ENCODE peak calls at places on chromosomes 13 and 19, in six cellular contexts. F is right lobe of liver, R is H1, H is heart left ventricle, M is esophagus squamous epithelium, J is HFF-Myc. K is an unnamed sample.
A peak's percentile ranks its signal among the peaks of the same experiment; 100 is the strongest.

GRCh38 chr13:94997126-94997525 is 284.8 kb upstream of the SOX21 start:
- DNase-seq in F (no peak), R (no peak), H (no peak), J (no peak), M (no peak), K (no peak)

GRCh38 chr13:91212229-91212628 is 135.3 kb upstream of the MIR17HG start:
- DNase-seq in F (no peak), R (no peak), H (no peak), M (no peak), J (no peak), K (no peak)

GRCh38 chr13:113546571-113547247 is 37.8 kb upstream of the TFDP1 start:
- DNase-seq in J (no peak), R (no peak), F (no peak), H (peak; percentile 64), M (no peak), K (no peak)

GRCh38 chr13:83065136-83065535 is 817.1 kb downstream of the SLITRK1 start:
- DNase-seq in H (no peak), M (no peak), R (no peak), J (no peak), F (no peak), K (no peak)

GRCh38 chr13:53254495-53254894 is 225.9 kb downstream of the OLFM4 start:
- DNase-seq in R (no peak), J (no peak), M (no peak), F (no peak), H (no peak), K (peak; percentile 1)

GRCh38 chr13:91181892-91182291 is 165.6 kb upstream of the MIR17HG start:
- DNase-seq in R (no peak), F (no peak), H (no peak), M (no peak), J (no peak), K (no peak)

GRCh38 chr13:54018485-54018884 is 989.9 kb downstream of the OLFM4 start:
- DNase-seq in F (no peak), J (no peak), M (no peak), R (no peak), H (no peak), K (no peak)

GRCh38 chr13:72983085-72983768 is 75.6 kb upstream of the KLF5 start:
- DNase-seq in H (no peak), M (no peak), R (no peak), F (no peak), J (no peak), K (no peak)

GRCh38 chr13:97141564-97142005 is 80.5 kb upstream of the MBNL2 start:
- DNase-seq in F (no peak), M (peak; percentile 3), R (peak; percentile 29), H (no peak), J (peak; percentile 76), K (peak; percentile 37)

GRCh38 chr19:6849876-6850275 is 37.5 kb upstream of the ADGRE1 start:
- DNase-seq in R (no peak), F (no peak), H (no peak), M (no peak), J (no peak), K (peak; percentile 26)

GRCh38 chr13:22049384-22049783 is 378.5 kb downstream of the FGF9 start:
- DNase-seq in F (no peak), H (no peak), M (no peak), R (no peak), J (no peak), K (no peak)

GRCh38 chr19:49425922-49426592 is 869 bp downstream of the GFY start:
- DNase-seq in H (no peak), M (no peak), F (no peak), J (no peak), R (peak; percentile 84), K (no peak)

GRCh38 chr13:29756506-29756905 is 93.9 kb downstream of the UBL3 start:
- DNase-seq in M (no peak), F (no peak), H (no peak), R (no peak), J (no peak), K (no peak)

GRCh38 chr13:68291595-68291994 is 1061.5 kb upstream of the PCDH9 start:
- DNase-seq in F (no peak), M (no peak), H (no peak), R (no peak), J (no peak), K (no peak)

GRCh38 chr13:25377244-25377962 is 5.6 kb downstream of the ATP8A2 start:
- DNase-seq in F (no peak), H (no peak), M (no peak), R (no peak), J (no peak), K (no peak)

GRCh38 chr19:37361994-37362393 is 8.9 kb upstream of the ZNF527 start:
- DNase-seq in R (no peak), H (no peak), F (no peak), J (no peak), M (no peak), K (no peak)

GRCh38 chr13:98390086-98390697 is 186.7 kb downstream of the STK24 start:
- DNase-seq in M (no peak), H (no peak), F (no peak), J (no peak), R (no peak), K (no peak)

GRCh38 chr13:113291997-113292862 is 4.8 kb upstream of the LAMP1 start:
- DNase-seq in H (peak; percentile 34), M (no peak), F (no peak), R (no peak), J (no peak), K (no peak)

GRCh38 chr13:23140492-23140891 is 40.3 kb upstream of the SGCG start:
- DNase-seq in J (no peak), R (no peak), M (no peak), H (no peak), F (no peak), K (no peak)

GRCh38 chr13:107111248-107111647 is 543.3 kb upstream of the ARGLU1 start:
- DNase-seq in M (no peak), F (no peak), R (no peak), J (no peak), H (no peak), K (no peak)

GRCh38 chr13:98506343-98507059 is 70.4 kb downstream of the STK24 start:
- DNase-seq in J (no peak), R (no peak), M (no peak), H (no peak), F (peak; percentile 81), K (no peak)

GRCh38 chr13:57724486-57725272 is 93.1 kb downstream of the PCDH17 start:
- DNase-seq in H (no peak), R (no peak), J (no peak), M (no peak), F (no peak), K (no peak)

GRCh38 chr13:93230466-93230865 is 3.9 kb downstream of the GPC6 start:
- DNase-seq in H (no peak), R (no peak), M (no peak), J (no peak), F (no peak), K (no peak)

GRCh38 chr13:66809496-66809895 is 420.6 kb downstream of the PCDH9 start:
- DNase-seq in F (no peak), R (no peak), M (no peak), H (no peak), J (no peak), K (no peak)

GRCh38 chr13:98173431-98173921 is 3.6 kb downstream of the RNF113B start:
- DNase-seq in M (no peak), J (peak; percentile 44), H (peak; percentile 35), F (peak; percentile 84), R (no peak), K (no peak)

GRCh38 chr19:46404884-46405658 is 8.3 kb downstream of the CCDC8 start:
- DNase-seq in J (no peak), R (no peak), F (no peak), H (no peak), M (no peak), K (no peak)

GRCh38 chr19:58002384-58003152 is at the start of gene ZNF606:
- DNase-seq in J (peak; percentile 33), H (peak; percentile 93), M (peak; percentile 18), F (peak; percentile 92), R (no peak), K (peak; percentile 96)

GRCh38 chr19:58001895-58002369 is 688 bp downstream of the ZNF606 start:
- DNase-seq in R (no peak), M (no peak), H (no peak), F (no peak), J (no peak), K (no peak)

GRCh38 chr19:58003153-58003828 is 671 bp upstream of the ZNF606 start:
- DNase-seq in M (no peak), F (no peak), R (no peak), J (no peak), H (no peak), K (no peak)

GRCh38 chr19:58000677-58001076 is 1.9 kb downstream of the ZNF606 start:
- DNase-seq in M (no peak), J (no peak), R (no peak), F (no peak), H (no peak), K (no peak)
- H3K4me3 ChIP-seq in M (no peak overlapping the region), J (no peak overlapping the region), R (peak overlapping the region; percentile 79), F (no peak overlapping the region), H (no peak overlapping the region), K (no peak overlapping the region)

GRCh38 chr19:3360494-3361383 is 5.6 kb upstream of the NFIC start:
- DNase-seq in F (peak; percentile 91), J (no peak), H (peak; percentile 89), R (no peak), M (no peak), K (peak; percentile 76)
- TF ChIP-seq CTCF in F (peak; percentile 38), J (peak; percentile 3), H (peak; percentile 49), R (no peak), M (peak; percentile 8), K (no peak)

DNA sequence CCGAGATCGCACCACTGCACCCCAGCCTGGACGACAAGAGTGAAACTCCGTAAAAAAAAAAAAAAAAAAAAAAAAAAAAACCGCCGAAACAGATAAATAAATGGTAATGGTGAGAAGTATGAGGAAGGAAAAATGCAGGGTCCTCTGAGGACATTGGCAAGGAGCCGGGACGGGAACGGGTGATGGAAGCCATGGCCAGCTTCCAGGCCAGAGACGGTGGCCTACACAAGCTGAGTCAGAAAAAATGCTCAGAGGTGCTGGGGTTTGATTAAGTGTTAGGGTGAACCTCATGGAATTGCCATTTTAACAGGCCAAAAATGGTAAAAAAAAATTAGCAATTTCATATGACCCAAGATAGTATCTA is 873 bp upstream of the ZSWIM4 start:
- DNase-seq in J (peak; percentile 75), R (no peak), H (peak; percentile 87), M (no peak), F (peak; percentile 69), K (no peak)
- H3K4me3 ChIP-seq in J (peak overlapping the region; percentile 72), R (peak overlapping the region; percentile 38), H (peak overlapping the region; percentile 75), M (peak overlapping the region; percentile 91), F (peak overlapping the region; percentile 71), K (peak overlapping the region; percentile 74)

GRCh38 chr13:33445024-33445423 is 159.5 kb upstream of the STARD13 start:
- DNase-seq in M (no peak), J (no peak), F (no peak), R (no peak), H (no peak), K (no peak)

GRCh38 chr13:33445476-33445875 is 159.9 kb upstream of the STARD13 start:
- DNase-seq in R (no peak), M (no peak), J (no peak), F (no peak), H (no peak), K (no peak)

GRCh38 chr13:33446821-33447481 is 161.4 kb upstream of the STARD13 start:
- DNase-seq in H (no peak), F (no peak), R (no peak), M (no peak), J (peak; percentile 49), K (no peak)

GRCh38 chr13:33435207-33435606 is 149.7 kb upstream of the STARD13 start:
- DNase-seq in H (no peak), J (no peak), F (no peak), R (no peak), M (no peak), K (no peak)

GRCh38 chr13:33441015-33441414 is 155.5 kb upstream of the STARD13 start:
- DNase-seq in H (no peak), R (no peak), M (no peak), J (no peak), F (no peak), K (peak; percentile 30)
- TF ChIP-seq CTCF in H (no peak), R (peak; percentile 43), M (no peak), J (peak; percentile 9), F (peak; percentile 12), K (peak; percentile 4)

K was measured in GM12865.